ENCODE peak calls at places on chromosomes 7 and 10, in eight cellular contexts. X is breast epithelium, Z is ELR, D is AG09309, B is GM20000, O is psoas muscle, S is T-helper 1 cell, J is endodermal cell. Q is an unnamed sample.

GRCh38 chr10:32905466-32905865 is 52.6 kb downstream of the ITGB1 start:
- DNase-seq in X (no peak), Z (no peak), D (no peak), B (no peak), O (no peak), S (no peak), J (no peak), Q (no peak)

GRCh38 chr10:105189464-105189800 is 548.3 kb downstream of the SORCS3 start:
- DNase-seq in X (no peak), Z (peak; percentile 1), D (peak; percentile 49), B (no peak), O (no peak), S (no peak), J (no peak), Q (no peak)

GRCh38 chr10:125148021-125148439 is 12.3 kb downstream of the CTBP2 start:
- DNase-seq in X (no peak), Z (peak; percentile 48), D (no peak), B (no peak), O (peak; percentile 76), S (no peak), J (no peak), Q (no peak)

GRCh38 chr7:105261689-105262088 is 127.0 kb downstream of the SRPK2 start:
- DNase-seq in X (no peak), Z (peak; percentile 10), D (no peak), B (no peak), O (no peak), S (no peak), J (no peak), Q (no peak)

GRCh38 chr7:47782022-47782421 is 166.2 kb downstream of the PKD1L1 start:
- DNase-seq in X (no peak), Z (no peak), D (no peak), B (no peak), O (no peak), S (no peak), J (no peak), Q (no peak)

GRCh38 chr10:90470971-90471370 is 386.9 kb downstream of the HTR7 start:
- DNase-seq in X (no peak), Z (no peak), D (no peak), B (no peak), O (no peak), S (no peak), J (no peak), Q (no peak)

GRCh38 chr7:84022686-84023308 is 171.8 kb downstream of the SEMA3A start:
- DNase-seq in X (no peak), Z (no peak), D (no peak), B (no peak), O (no peak), S (no peak), J (no peak), Q (no peak)

GRCh38 chr7:156752371-156753297 is 112.1 kb downstream of the RNF32 start:
- DNase-seq in X (no peak), Z (no peak), D (no peak), B (no peak), O (no peak), S (no peak), J (no peak), Q (peak; percentile 41)

GRCh38 chr7:88200793-88201192 is 19.0 kb downstream of the SRI start:
- DNase-seq in X (no peak), Z (no peak), D (no peak), B (no peak), O (no peak), S (no peak), J (no peak), Q (no peak)

GRCh38 chr10:122087436-122087835 is 98.5 kb downstream of the TACC2 start:
- DNase-seq in X (no peak), Z (no peak), D (no peak), B (no peak), O (no peak), S (no peak), J (no peak), Q (no peak)

GRCh38 chr7:130273863-130274262 is 7.2 kb downstream of the CPA2 start:
- DNase-seq in X (no peak), Z (no peak), D (peak; percentile 48), B (no peak), O (no peak), S (no peak), J (peak; percentile 67), Q (peak; percentile 23)

GRCh38 chr10:60208676-60209269 is 180.9 kb downstream of the ANK3 start:
- DNase-seq in X (no peak), Z (peak; percentile 58), D (no peak), B (peak; percentile 8), O (no peak), S (no peak), J (no peak), Q (peak; percentile 8)

GRCh38 chr7:74454948-74455804 is 1.5 kb downstream of the GTF2IRD1 start:
- DNase-seq in X (peak; percentile 69), Z (no peak), D (no peak), B (no peak), O (peak; percentile 90), S (no peak), J (peak; percentile 69), Q (no peak)

GRCh38 chr10:12849351-12850181 is 151.9 kb downstream of the CCDC3 start:
- DNase-seq in X (no peak), Z (no peak), D (no peak), B (no peak), O (no peak), S (no peak), J (no peak), Q (no peak)

GRCh38 chr10:21047511-21047910 is 150.4 kb upstream of the NEBL start:
- DNase-seq in X (no peak), Z (no peak), D (no peak), B (no peak), O (no peak), S (no peak), J (no peak), Q (no peak)

GRCh38 chr7:24778543-24779282 is 21.4 kb upstream of the GSDME start:
- DNase-seq in X (no peak), Z (peak; percentile 92), D (peak; percentile 89), B (peak; percentile 36), O (peak; percentile 83), S (no peak), J (peak; percentile 9), Q (no peak)

GRCh38 chr7:77266162-77266807 is 66.7 kb upstream of the FGL2 start:
- DNase-seq in X (no peak), Z (peak; percentile 24), D (no peak), B (peak; percentile 65), O (no peak), S (no peak), J (no peak), Q (no peak)